ENCODE peak calls at places on chromosomes 12 and 14, in five cellular contexts. One of them, this sample, is unnamed.

GRCh38 chr12:104687823-104688573 is 231.2 kb downstream of the CHST11 start:
- DNase-seq in naive B cell: no peak
- DNase-seq in GDM1: peak; percentile 78
- DNase-seq in activated T-cell treated with anti-CD3 and anti-CD28 coated beads for 1 hour: peak; percentile 6
- DNase-seq in fibroblast of pulmonary artery: no peak
- DNase-seq in this sample: no peak

GRCh38 chr12:130078852-130079251 is 83.4 kb upstream of the FZD10 start:
- DNase-seq in naive B cell: no peak
- DNase-seq in GDM1: no peak
- DNase-seq in activated T-cell treated with anti-CD3 and anti-CD28 coated beads for 1 hour: no peak
- DNase-seq in fibroblast of pulmonary artery: no peak
- DNase-seq in this sample: no peak

GRCh38 chr12:18296909-18297280 is 35.6 kb downstream of the PIK3C2G start:
- DNase-seq in naive B cell: no peak
- DNase-seq in GDM1: no peak
- DNase-seq in activated T-cell treated with anti-CD3 and anti-CD28 coated beads for 1 hour: no peak
- DNase-seq in fibroblast of pulmonary artery: no peak
- DNase-seq in this sample: no peak

GRCh38 chr14:31441273-31442110 is 15.8 kb downstream of the DTD2 start:
- DNase-seq in naive B cell: no peak
- DNase-seq in GDM1: no peak
- DNase-seq in activated T-cell treated with anti-CD3 and anti-CD28 coated beads for 1 hour: no peak
- DNase-seq in fibroblast of pulmonary artery: peak; percentile 77
- DNase-seq in this sample: no peak

GRCh38 chr12:127108360-127109215 is 1158.4 kb upstream of the TMEM132C start:
- DNase-seq in naive B cell: no peak
- DNase-seq in GDM1: peak; percentile 8
- DNase-seq in activated T-cell treated with anti-CD3 and anti-CD28 coated beads for 1 hour: peak; percentile 15
- DNase-seq in fibroblast of pulmonary artery: peak; percentile 64
- DNase-seq in this sample: peak; percentile 65

GRCh38 chr12:57983150-57983857 is 41.9 kb downstream of the ATP23 start:
- DNase-seq in naive B cell: peak; percentile 15
- DNase-seq in GDM1: no peak
- DNase-seq in activated T-cell treated with anti-CD3 and anti-CD28 coated beads for 1 hour: no peak
- DNase-seq in fibroblast of pulmonary artery: peak; percentile 77
- DNase-seq in this sample: peak; percentile 47

GRCh38 chr12:111216387-111217159 is 152.3 kb downstream of the PHETA1 start:
- DNase-seq in naive B cell: no peak
- DNase-seq in GDM1: no peak
- DNase-seq in activated T-cell treated with anti-CD3 and anti-CD28 coated beads for 1 hour: no peak
- DNase-seq in fibroblast of pulmonary artery: no peak
- DNase-seq in this sample: no peak

GRCh38 chr12:86613306-86613705 is 357.1 kb upstream of the MGAT4C start:
- DNase-seq in naive B cell: no peak
- DNase-seq in GDM1: no peak
- DNase-seq in activated T-cell treated with anti-CD3 and anti-CD28 coated beads for 1 hour: no peak
- DNase-seq in fibroblast of pulmonary artery: peak; percentile 73
- DNase-seq in this sample: no peak

GRCh38 chr14:102280376-102280962 is 24.5 kb downstream of the MOK start:
- DNase-seq in naive B cell: no peak
- DNase-seq in GDM1: no peak
- DNase-seq in activated T-cell treated with anti-CD3 and anti-CD28 coated beads for 1 hour: no peak
- DNase-seq in fibroblast of pulmonary artery: peak; percentile 99
- DNase-seq in this sample: no peak

GRCh38 chr12:19988457-19988856 is 379.9 kb upstream of the PDE3A start:
- DNase-seq in naive B cell: no peak
- DNase-seq in GDM1: no peak
- DNase-seq in activated T-cell treated with anti-CD3 and anti-CD28 coated beads for 1 hour: no peak
- DNase-seq in fibroblast of pulmonary artery: peak; percentile 26
- DNase-seq in this sample: no peak

GRCh38 chr14:94575730-94576585 is 5.3 kb upstream of the SERPINA5 start:
- DNase-seq in naive B cell: no peak
- DNase-seq in GDM1: no peak
- DNase-seq in activated T-cell treated with anti-CD3 and anti-CD28 coated beads for 1 hour: no peak
- DNase-seq in fibroblast of pulmonary artery: peak; percentile 68
- DNase-seq in this sample: no peak

GRCh38 chr12:105083551-105084105 is 630 bp downstream of the ALDH1L2 start:
- DNase-seq in naive B cell: no peak
- DNase-seq in GDM1: no peak
- DNase-seq in activated T-cell treated with anti-CD3 and anti-CD28 coated beads for 1 hour: no peak
- DNase-seq in fibroblast of pulmonary artery: peak; percentile 77
- DNase-seq in this sample: peak; percentile 23

GRCh38 chr14:33532581-33532980 is 418.3 kb downstream of the EGLN3 start:
- DNase-seq in naive B cell: no peak
- DNase-seq in GDM1: no peak
- DNase-seq in activated T-cell treated with anti-CD3 and anti-CD28 coated beads for 1 hour: no peak
- DNase-seq in fibroblast of pulmonary artery: peak; percentile 39
- DNase-seq in this sample: no peak

GRCh38 chr14:52950410-52950897 is 396 bp downstream of the FERMT2 start:
- DNase-seq in naive B cell: peak; percentile 6
- DNase-seq in GDM1: no peak
- DNase-seq in activated T-cell treated with anti-CD3 and anti-CD28 coated beads for 1 hour: peak; percentile 4
- DNase-seq in fibroblast of pulmonary artery: peak; percentile 47
- DNase-seq in this sample: no peak

GRCh38 chr12:105522166-105522825 is 191.8 kb downstream of the C12orf75 start:
- DNase-seq in naive B cell: no peak
- DNase-seq in GDM1: no peak
- DNase-seq in activated T-cell treated with anti-CD3 and anti-CD28 coated beads for 1 hour: no peak
- DNase-seq in fibroblast of pulmonary artery: peak; percentile 75
- DNase-seq in this sample: no peak

GRCh38 chr14:47917344-47917954 is 242.0 kb upstream of the MDGA2 start:
- DNase-seq in naive B cell: peak; percentile 16
- DNase-seq in GDM1: no peak
- DNase-seq in activated T-cell treated with anti-CD3 and anti-CD28 coated beads for 1 hour: no peak
- DNase-seq in fibroblast of pulmonary artery: peak; percentile 21
- DNase-seq in this sample: peak; percentile 33

GRCh38 chr14:63282997-63283396 is 35.7 kb downstream of the GPHB5 start:
- DNase-seq in naive B cell: no peak
- DNase-seq in GDM1: no peak
- DNase-seq in activated T-cell treated with anti-CD3 and anti-CD28 coated beads for 1 hour: no peak
- DNase-seq in fibroblast of pulmonary artery: no peak
- DNase-seq in this sample: no peak

GRCh38 chr12:94282675-94283074 is 134.3 kb downstream of the PLXNC1 start:
- DNase-seq in naive B cell: no peak
- DNase-seq in GDM1: no peak
- DNase-seq in activated T-cell treated with anti-CD3 and anti-CD28 coated beads for 1 hour: peak; percentile 19
- DNase-seq in fibroblast of pulmonary artery: peak; percentile 33
- DNase-seq in this sample: no peak

GRCh38 chr14:53331247-53331646 is 178.1 kb upstream of the DDHD1 start:
- DNase-seq in naive B cell: no peak
- DNase-seq in GDM1: no peak
- DNase-seq in activated T-cell treated with anti-CD3 and anti-CD28 coated beads for 1 hour: no peak
- DNase-seq in fibroblast of pulmonary artery: peak; percentile 30
- DNase-seq in this sample: no peak

GRCh38 chr14:104555621-104556255 is 23.8 kb upstream of the C14orf180 start:
- DNase-seq in naive B cell: no peak
- DNase-seq in GDM1: no peak
- DNase-seq in activated T-cell treated with anti-CD3 and anti-CD28 coated beads for 1 hour: no peak
- DNase-seq in fibroblast of pulmonary artery: no peak
- DNase-seq in this sample: no peak

GRCh38 chr14:71474866-71475265 is 457.4 kb upstream of the RGS6 start:
- DNase-seq in naive B cell: no peak
- DNase-seq in GDM1: no peak
- DNase-seq in activated T-cell treated with anti-CD3 and anti-CD28 coated beads for 1 hour: no peak
- DNase-seq in fibroblast of pulmonary artery: no peak
- DNase-seq in this sample: no peak

GRCh38 chr12:116164976-116165425 is 112.5 kb downstream of the MED13L start:
- DNase-seq in naive B cell: no peak
- DNase-seq in GDM1: no peak
- DNase-seq in activated T-cell treated with anti-CD3 and anti-CD28 coated beads for 1 hour: no peak
- DNase-seq in fibroblast of pulmonary artery: peak; percentile 47
- DNase-seq in this sample: no peak